ENCODE peak calls at places on chromosome 13, in ten cellular contexts. A is SJSA1; Y is DND-41; Z is esophagus squamous epithelium; G is naive thymus-derived CD4-positive, alpha-beta T cell; B is AG04450; U is H9; M is ascending aorta; J is CD8-positive, alpha-beta memory T cell; Q is trophoblast cell. E is an unnamed sample. For H3K9me3, the result is how much of the 10 kb centered on the place peaks cover.

GRCh38 chr13:106302011-106302410 is 233.5 kb downstream of the EFNB2 start:
- DNase-seq in J (no peak), M (no peak), U (no peak), Z (no peak), B (no peak), Q (no peak), Y (no peak), A (no peak), G (no peak), E (no peak)

GRCh38 chr13:29513002-29513980 is 82.2 kb downstream of the SLC7A1 start:
- DNase-seq in M (no peak), J (no peak), B (no peak), A (no peak), U (no peak), Q (no peak), Z (no peak), Y (no peak), G (no peak), E (no peak)

GRCh38 chr13:67148219-67148583 is 81.9 kb downstream of the PCDH9 start:
- DNase-seq in U (no peak), M (no peak), A (no peak), G (no peak), Z (no peak), Q (no peak), J (no peak), Y (no peak), B (no peak), E (no peak)

GRCh38 chr13:89687066-89687465 is 1660.4 kb upstream of the MIR17HG start:
- DNase-seq in G (no peak), A (no peak), Y (no peak), J (no peak), Q (no peak), B (no peak), Z (no peak), M (no peak), U (no peak), E (no peak)

GRCh38 chr13:81686877-81687276 is 1346.0 kb upstream of the SPRY2 start:
- DNase-seq in G (no peak), A (no peak), Q (no peak), M (no peak), Y (no peak), U (no peak), Z (no peak), J (no peak), B (no peak), E (no peak)

GRCh38 chr13:109479991-109480696 is 306.2 kb downstream of the IRS2 start:
- DNase-seq in U (no peak), J (no peak), G (no peak), Z (no peak), A (no peak), M (no peak), B (no peak), Y (no peak), Q (peak), E (no peak)

GRCh38 chr13:44874886-44875630 is 114.2 kb downstream of the NUFIP1 start:
- DNase-seq in Q (no peak), Y (no peak), M (no peak), Z (no peak), A (no peak), B (no peak), J (no peak), G (no peak), U (no peak), E (no peak)

GRCh38 chr13:75226755-75227435 is 255.1 kb downstream of the TBC1D4 start:
- DNase-seq in Q (no peak), B (peak), M (no peak), Y (peak), G (no peak), Z (no peak), U (no peak), A (no peak), J (no peak), E (no peak)

GRCh38 chr13:91133941-91134772 is 213.3 kb upstream of the MIR17HG start:
- DNase-seq in G (no peak), J (peak), U (peak), Q (peak), Y (peak), M (no peak), Z (no peak), A (peak), B (peak), E (peak)

GRCh38 chr13:50580684-50581305 is 262.7 kb downstream of the DLEU7 start:
- DNase-seq in A (no peak), G (no peak), Q (no peak), J (no peak), Y (no peak), U (no peak), Z (no peak), B (peak), M (no peak), E (no peak)

GRCh38 chr13:30697177-30697953 is 38.0 kb upstream of the ALOX5AP start:
- DNase-seq in U (no peak), A (no peak), J (no peak), G (no peak), B (no peak), M (no peak), Q (no peak), Y (no peak), Z (no peak), E (no peak)
- H3K9me3 ChIP-seq in U (under half), A (under half), J (under half), G (under half), B (under half), M (under half), Q (under half), Y (under half), Z (under half), E (under half)

DNA sequence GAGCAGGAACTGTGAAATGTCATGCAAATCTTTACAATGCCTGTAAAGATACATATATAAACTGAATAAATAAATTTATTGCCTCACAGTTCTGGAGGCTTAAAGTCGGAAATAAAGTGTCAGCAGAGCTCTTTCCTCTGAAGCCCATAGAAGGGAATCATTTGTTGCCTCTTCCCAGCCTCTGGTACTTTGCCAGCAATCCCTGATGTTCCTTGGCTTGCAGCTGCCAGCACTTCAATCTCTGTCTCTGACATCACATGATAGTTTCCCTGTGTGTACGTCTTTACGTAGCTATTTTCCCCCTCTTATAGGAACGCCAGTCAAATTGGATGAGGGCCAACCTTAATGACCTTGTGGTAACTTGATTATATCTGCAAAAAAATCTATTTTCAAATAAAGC is 251.0 kb downstream of the LIG4 start:
- DNase-seq in G (no peak), A (no peak), B (no peak), J (no peak), Z (no peak), M (no peak), U (no peak), Y (no peak), Q (no peak), E (no peak)
- H3K9me3 ChIP-seq in G (under half), A (under half), B (under half), J (under half), Z (under half), M (under half), U (under half), Y (under half), Q (under half), E (under half)

DNA sequence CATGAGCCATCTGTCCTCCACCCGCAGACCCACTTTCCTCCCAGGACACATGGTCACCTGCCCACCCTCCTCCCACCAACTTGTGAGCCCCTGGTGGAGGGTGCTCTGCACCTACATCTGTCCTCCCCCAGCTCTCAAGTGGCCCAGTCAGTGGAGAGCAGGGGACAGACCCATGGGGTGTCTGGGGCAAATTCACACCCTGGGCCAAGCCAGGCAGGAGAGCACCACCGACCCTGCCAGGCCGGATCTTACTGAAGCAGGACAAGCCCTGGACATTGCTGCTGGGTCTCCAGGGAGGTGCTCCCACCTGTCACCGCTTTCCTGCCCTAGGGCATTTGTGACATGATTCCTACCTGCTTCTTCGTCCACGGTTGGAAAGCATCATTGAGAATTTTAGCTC is 221.6 kb downstream of the TUBA3C start:
- DNase-seq in G (no peak), B (no peak), A (no peak), M (no peak), Y (no peak), U (no peak), Z (no peak), J (no peak), Q (no peak), E (no peak)
- H3K9me3 ChIP-seq in G (under half), B (half or more), A (under half), M (under half), Y (under half), U (half or more), Z (under half), J (under half), Q (half or more), E (under half)

GRCh38 chr13:31310781-31311180 is 111.0 kb downstream of the B3GLCT start:
- DNase-seq in M (no peak), Z (no peak), U (no peak), J (no peak), G (no peak), A (no peak), Q (no peak), Y (no peak), B (no peak), E (no peak)

GRCh38 chr13:31314961-31315360 is 115.2 kb downstream of the B3GLCT start:
- DNase-seq in G (no peak), U (no peak), A (no peak), B (no peak), Y (no peak), Z (no peak), J (no peak), M (no peak), Q (no peak), E (no peak)

DNA sequence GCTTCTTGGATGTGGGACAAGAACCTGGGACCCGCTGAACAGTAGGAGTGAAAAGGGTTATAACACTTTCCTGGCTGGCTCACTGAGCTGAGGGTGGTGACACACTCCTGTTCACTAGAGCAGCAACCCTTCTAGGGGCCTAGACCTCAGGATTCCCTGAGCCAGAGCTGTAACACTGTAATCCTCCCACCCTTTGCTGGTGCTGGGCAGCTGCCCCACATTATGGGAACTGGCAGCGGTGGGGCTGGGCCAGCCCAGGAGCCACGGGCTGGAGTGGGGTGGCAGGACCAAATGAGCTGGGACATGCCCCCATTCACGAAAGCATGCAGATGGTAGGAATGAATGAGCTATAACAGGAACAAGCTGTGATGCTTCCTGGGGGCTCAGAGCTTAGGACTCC is 110.6 kb downstream of the B3GLCT start:
- DNase-seq in U (no peak), Q (no peak), Y (no peak), J (no peak), B (no peak), G (no peak), M (no peak), Z (no peak), A (no peak), E (no peak)
- H3K9me3 ChIP-seq in U (under half), Q (under half), Y (under half), J (under half), B (under half), G (under half), M (under half), Z (under half), A (under half), E (under half)

GRCh38 chr13:110960219-110960618 is 45.4 kb upstream of the ANKRD10 start:
- DNase-seq in Y (no peak), M (no peak), Q (no peak), G (no peak), Z (no peak), A (no peak), J (no peak), U (no peak), B (no peak), E (no peak)

GRCh38 chr13:110963554-110963970 is 48.7 kb upstream of the ANKRD10 start:
- DNase-seq in J (no peak), M (no peak), Q (no peak), Z (no peak), G (no peak), U (no peak), Y (no peak), A (no peak), B (no peak), E (no peak)

GRCh38 chr13:110964229-110965037 is 49.6 kb upstream of the ANKRD10 start:
- DNase-seq in A (peak), B (no peak), Q (no peak), J (no peak), U (no peak), Z (no peak), G (no peak), M (no peak), Y (no peak), E (no peak)

GRCh38 chr13:110965038-110965754 is 50.3 kb upstream of the ANKRD10 start:
- DNase-seq in U (no peak), A (peak), B (no peak), G (no peak), Z (no peak), Q (peak), Y (no peak), M (no peak), J (no peak), E (no peak)

DNA sequence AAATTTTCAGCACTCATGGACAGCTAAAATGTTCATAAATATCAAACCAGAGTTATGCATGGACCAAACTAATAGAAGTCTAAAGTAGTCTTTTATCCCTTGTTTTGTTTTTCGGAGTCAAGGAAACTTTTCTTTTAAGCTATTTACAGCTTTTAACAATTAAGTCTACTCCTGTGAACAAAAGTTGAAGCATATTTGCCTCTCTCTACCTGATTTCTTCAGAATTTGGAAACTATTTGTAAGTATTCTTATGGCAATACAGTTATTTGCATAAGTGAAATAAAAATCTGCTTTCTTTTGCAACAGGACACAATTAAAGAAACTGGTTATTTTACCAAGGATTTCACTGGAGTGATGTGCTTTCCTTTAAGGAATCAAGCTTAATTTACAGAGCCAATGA is 47.1 kb upstream of the ANKRD10 start:
- DNase-seq in G (no peak), Q (no peak), Y (no peak), Z (no peak), J (no peak), M (no peak), A (no peak), U (no peak), B (no peak), E (no peak)
- H3K9me3 ChIP-seq in G (under half), Q (under half), Y (under half), Z (under half), J (under half), M (under half), A (under half), U (under half), B (under half), E (under half)

GRCh38 chr13:18233783-18234299 is 947.8 kb downstream of the TUBA3C start:
- DNase-seq in G (no peak), Q (no peak), M (no peak), Z (no peak), Y (no peak), A (no peak), U (no peak), B (no peak), J (no peak), E (no peak)

GRCh38 chr13:18235756-18236527 is 945.7 kb downstream of the TUBA3C start:
- DNase-seq in Q (no peak), G (no peak), A (no peak), Y (no peak), M (no peak), U (no peak), J (no peak), Z (no peak), B (no peak), E (no peak)

GRCh38 chr13:18235172-18235571 is 946.5 kb downstream of the TUBA3C start:
- DNase-seq in Y (no peak), Q (no peak), G (no peak), M (no peak), B (no peak), A (no peak), U (no peak), Z (no peak), J (no peak), E (no peak)

GRCh38 chr13:18232298-18232993 is 949.2 kb downstream of the TUBA3C start:
- DNase-seq in U (no peak), M (no peak), J (no peak), B (no peak), Q (no peak), Y (no peak), G (no peak), Z (no peak), A (no peak), E (no peak)

GRCh38 chr13:18232994-18233782 is 948.4 kb downstream of the TUBA3C start:
- DNase-seq in Y (no peak), A (no peak), U (no peak), J (no peak), Z (no peak), M (no peak), G (no peak), B (no peak), Q (no peak), E (no peak)
- H3K9me3 ChIP-seq in Y (under half), A (under half), U (half or more), J (under half), Z (under half), M (under half), G (under half), B (under half), Q (half or more), E (under half)

DNA sequence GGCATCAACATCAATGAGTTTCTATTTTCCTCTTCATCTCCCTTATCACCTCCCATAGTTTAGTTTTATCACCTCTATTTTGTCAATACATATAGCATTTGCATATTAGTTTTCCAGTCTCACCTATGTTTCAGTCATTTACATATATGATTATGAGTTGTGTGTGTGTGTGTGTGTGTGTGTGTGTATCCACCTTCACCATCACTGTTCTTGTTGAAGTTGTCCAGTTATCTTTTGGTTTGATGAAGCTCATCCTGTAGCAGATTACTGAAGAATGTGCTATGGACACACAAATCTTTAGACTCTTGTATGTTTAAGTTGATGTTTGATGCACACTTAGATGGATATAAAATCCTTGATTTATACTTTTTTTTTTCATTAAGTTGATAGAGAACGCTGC is 40.5 kb downstream of the SPACA7 start:
- DNase-seq in M (no peak), U (no peak), Y (no peak), B (no peak), Z (no peak), G (no peak), Q (no peak), A (no peak), J (no peak), E (no peak)
- H3K9me3 ChIP-seq in M (under half), U (under half), Y (under half), B (under half), Z (under half), G (under half), Q (under half), A (under half), J (under half), E (under half)

GRCh38 chr13:102302534-102302933 is 99.3 kb downstream of the FGF14 start:
- DNase-seq in B (no peak), Q (no peak), J (no peak), M (no peak), Z (no peak), A (no peak), U (no peak), Y (no peak), G (no peak), E (no peak)
- H3K9me3 ChIP-seq in B (under half), Q (under half), J (under half), M (under half), Z (under half), A (under half), U (under half), Y (under half), G (under half), E (under half)

GRCh38 chr13:80668452-80668851 is 327.5 kb upstream of the SPRY2 start:
- DNase-seq in M (no peak), G (no peak), U (no peak), B (no peak), Y (no peak), J (no peak), A (no peak), Q (no peak), Z (no peak), E (no peak)

GRCh38 chr13:80677227-80677626 is 336.3 kb upstream of the SPRY2 start:
- DNase-seq in G (no peak), M (no peak), Z (no peak), U (no peak), B (no peak), A (no peak), Q (no peak), Y (no peak), J (no peak), E (no peak)

GRCh38 chr13:80669112-80669511 is 328.2 kb upstream of the SPRY2 start:
- DNase-seq in A (no peak), Q (no peak), Y (no peak), G (no peak), M (no peak), B (no peak), U (no peak), Z (no peak), J (no peak), E (no peak)

GRCh38 chr13:80666782-80667537 is 326.0 kb upstream of the SPRY2 start:
- DNase-seq in Q (no peak), M (no peak), G (no peak), A (no peak), U (no peak), Z (no peak), J (no peak), Y (no peak), B (no peak), E (no peak)

DNA sequence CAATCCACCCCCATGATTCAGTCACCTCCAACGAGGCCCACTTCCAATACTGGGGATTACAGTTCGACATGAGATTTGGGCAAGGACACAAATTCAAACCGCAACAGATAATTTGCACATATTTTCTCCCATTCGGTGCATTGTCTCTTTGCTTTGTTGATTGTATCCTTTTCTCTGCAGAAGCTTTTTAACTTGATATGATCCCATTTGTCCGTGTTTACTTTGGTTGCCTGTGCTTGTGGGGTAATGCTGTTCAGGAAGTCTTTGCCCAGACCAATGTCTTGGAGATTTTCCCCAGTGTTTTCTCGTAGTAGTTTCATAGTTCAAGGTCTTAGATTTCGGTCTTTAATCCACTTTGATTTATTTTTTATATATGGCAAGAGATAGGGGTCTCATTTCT is 330.8 kb upstream of the SPRY2 start:
- DNase-seq in B (no peak), Z (no peak), A (no peak), M (no peak), G (no peak), Q (no peak), Y (no peak), J (no peak), U (no peak), E (no peak)
- H3K9me3 ChIP-seq in B (under half), Z (under half), A (under half), M (under half), G (under half), Q (under half), Y (under half), J (under half), U (under half), E (under half)

E was measured in neural progenitor cell.